ENCODE peak calls at places on chromosomes 3 and 15, in seven cellular contexts. R is sigmoid colon, M is MM.1S, O is colonic mucosa, D is cardiac muscle cell, K is OCI-LY7, T is K562. U is an unnamed sample.

GRCh38 chr15:60704129-60704528 is 225.2 kb upstream of the ICE2 start:
- DNase-seq in T (no peak), O (no peak), R (no peak), K (no peak), D (no peak), M (no peak), U (no peak)

GRCh38 chr3:197154-197855 is 742 bp downstream of the CHL1 start:
- DNase-seq in M (no peak), T (no peak), O (peak; percentile 19), R (peak; percentile 66), D (no peak), K (no peak), U (no peak)

GRCh38 chr3:102687851-102688555 is 253.2 kb downstream of the ZPLD1 start:
- DNase-seq in O (no peak), K (no peak), T (no peak), M (no peak), R (no peak), D (no peak), U (no peak)

GRCh38 chr15:69805248-69805953 is 292.3 kb downstream of the TLE3 start:
- DNase-seq in M (no peak), D (no peak), T (no peak), R (no peak), O (no peak), K (no peak), U (no peak)

GRCh38 chr15:77386626-77387025 is 33.3 kb downstream of the PEAK1 start:
- DNase-seq in R (no peak), D (no peak), T (no peak), K (no peak), O (no peak), M (no peak), U (no peak)

GRCh38 chr3:16316396-16316795 is 51.4 kb downstream of the OXNAD1 start:
- DNase-seq in M (no peak), O (no peak), R (no peak), K (no peak), T (no peak), D (no peak), U (no peak)

GRCh38 chr15:49122541-49123062 is 32.8 kb downstream of the COPS2 start:
- DNase-seq in O (no peak), D (no peak), M (no peak), K (no peak), T (no peak), R (no peak), U (no peak)

GRCh38 chr3:122679467-122680291 is 960 bp upstream of the PARP14 start:
- DNase-seq in R (peak; percentile 70), T (peak; percentile 50), K (peak; percentile 21), O (peak; percentile 53), M (peak; percentile 19), D (peak; percentile 25), U (no peak)

DNA sequence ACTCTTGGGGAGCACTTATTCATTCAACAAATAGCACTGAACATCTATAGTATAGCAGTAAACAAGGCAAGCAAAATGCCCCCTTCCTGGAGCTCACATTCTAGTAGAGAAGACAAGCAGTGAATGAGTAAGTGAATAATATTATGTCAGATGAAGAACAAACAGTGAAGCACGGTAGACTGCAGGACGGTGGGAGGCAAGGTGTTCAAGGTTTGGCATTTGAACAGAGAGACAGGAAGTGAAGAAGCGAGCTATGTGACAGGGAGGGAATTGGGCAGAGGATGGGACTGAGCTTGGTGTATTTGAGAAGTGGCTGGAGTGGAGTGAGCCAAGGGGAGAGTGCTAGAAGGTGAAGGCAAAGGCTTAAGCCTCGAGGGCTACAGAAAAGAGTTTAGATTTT is 1.4 kb downstream of the CRELD1 start:
- DNase-seq in T (no peak), O (no peak), D (no peak), K (no peak), M (no peak), R (no peak), U (no peak)
- H3K4me3 ChIP-seq in T (peak overlapping the region; percentile 57), O (peak overlapping the region; percentile 84), D (no peak overlapping the region), K (peak overlapping the region; percentile 71), M (no peak overlapping the region), R (peak overlapping the region; percentile 57), U (no peak overlapping the region)

DNA sequence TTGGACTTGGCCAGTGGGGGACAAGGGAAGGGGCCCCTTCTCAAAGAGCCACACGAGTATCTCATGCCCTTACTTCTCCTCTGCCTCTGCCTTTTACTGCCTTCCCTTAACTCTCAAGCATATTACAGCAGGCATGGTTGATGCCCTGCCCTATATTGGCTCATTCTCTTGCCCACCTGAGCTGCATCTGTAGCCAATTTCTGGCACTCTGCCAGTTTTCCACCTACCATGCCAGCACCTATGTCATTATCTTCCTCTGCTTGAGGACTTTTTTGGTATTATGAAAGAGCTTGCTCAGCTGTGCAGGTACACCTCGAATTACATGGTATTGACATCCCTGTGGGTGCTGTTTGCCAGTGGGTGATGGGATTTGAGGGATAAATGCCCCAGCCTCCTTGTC is 181.8 kb downstream of the OXSM start:
- DNase-seq in K (no peak), M (no peak), R (no peak), D (no peak), T (no peak), O (no peak), U (no peak)
- TF ChIP-seq CTCF in K (no peak), M (no peak), R (no peak), D (no peak), T (no peak), O (no peak), U (no peak)

DNA sequence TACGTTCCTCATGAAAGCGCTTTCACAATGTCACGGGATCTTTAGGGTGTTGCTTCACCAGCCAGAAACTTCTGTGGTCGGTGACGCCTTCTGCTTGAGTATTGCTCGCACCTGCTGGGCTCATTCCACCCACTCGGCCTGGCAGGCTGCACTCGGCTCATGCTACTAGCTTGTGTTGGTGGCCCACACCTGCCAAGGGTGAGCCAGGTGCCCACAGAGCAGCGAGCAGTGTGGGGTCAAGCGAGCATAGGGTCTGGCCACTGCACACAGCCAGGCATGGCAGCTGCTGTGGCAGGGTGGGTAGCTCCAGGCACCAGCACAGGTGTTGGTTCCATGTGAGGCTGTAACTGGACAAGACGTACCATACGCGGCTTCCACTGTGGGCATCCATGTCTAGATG is 202.9 kb upstream of the CADM2 start:
- DNase-seq in O (no peak), T (no peak), K (no peak), M (no peak), R (no peak), D (no peak), U (no peak)
- H3K36me3 ChIP-seq in O (no peaks in the 10 kb centered on the region), T (no peaks in the 10 kb centered on the region), K (no peaks in the 10 kb centered on the region), M (no peaks in the 10 kb centered on the region), R (no peaks in the 10 kb centered on the region), D (no peaks in the 10 kb centered on the region), U (no peaks in the 10 kb centered on the region)

DNA sequence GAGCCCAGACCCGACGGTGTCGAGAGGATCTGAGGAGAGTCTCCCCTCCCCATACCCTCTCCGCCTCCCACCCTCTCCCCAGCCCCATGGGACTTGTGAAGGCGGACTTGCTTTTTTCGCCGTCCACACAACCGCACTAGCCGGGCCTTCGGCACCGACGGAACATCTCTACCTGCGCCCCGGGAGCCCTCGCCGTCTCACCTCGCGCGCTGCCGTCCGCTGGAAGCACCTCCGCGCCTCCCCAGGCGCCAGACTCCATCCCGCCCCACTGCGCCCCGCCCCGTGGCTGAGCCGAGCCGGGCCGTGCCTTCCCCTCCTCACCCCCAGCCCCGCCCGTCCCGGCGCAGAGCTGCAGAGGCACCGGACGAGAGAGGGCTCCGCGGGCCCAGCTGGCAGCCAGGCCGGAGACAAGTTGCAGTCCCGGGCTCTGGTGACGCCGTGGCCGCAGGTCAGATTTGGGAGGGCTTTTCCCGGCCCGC is at the start of the genes DUOX1 and DUOXA1:
- DNase-seq in O (peak; percentile 67), K (no peak), D (no peak), M (peak; percentile 9), R (no peak), T (peak; percentile 64), U (no peak)
- H3K4me3 ChIP-seq in O (peak within 1 kb of the TSS; percentile 22), K (no peak within 1 kb of the TSS), D (peak within 1 kb of the TSS; percentile 25), M (no peak within 1 kb of the TSS), R (peak within 1 kb of the TSS; percentile 24), T (no peak within 1 kb of the TSS), U (no peak within 1 kb of the TSS)

GRCh38 chr3:196326936-196327335 is 8.9 kb upstream of the DYNLT2B start:
- DNase-seq in D (no peak), K (no peak), T (no peak), M (no peak), O (no peak), R (no peak), U (no peak)

GRCh38 chr3:196320110-196320509 is 2.1 kb upstream of the DYNLT2B start:
- DNase-seq in O (no peak), M (no peak), K (no peak), T (no peak), D (no peak), R (no peak), U (no peak)

GRCh38 chr3:196321162-196321561 is 3.1 kb upstream of the DYNLT2B start:
- DNase-seq in M (no peak), D (no peak), T (no peak), K (no peak), R (no peak), O (no peak), U (no peak)

GRCh38 chr3:196323016-196323415 is 5.0 kb upstream of the DYNLT2B start:
- DNase-seq in O (no peak), T (no peak), R (no peak), D (no peak), K (no peak), M (no peak), U (no peak)

GRCh38 chr3:196323723-196324122 is 5.7 kb upstream of the DYNLT2B start:
- DNase-seq in D (peak; percentile 54), R (no peak), T (no peak), O (no peak), M (no peak), K (no peak), U (no peak)
- TF ChIP-seq CTCF in D (peak; percentile 41), R (no peak), T (peak; percentile 37), O (no peak), M (no peak), K (no peak), U (no peak)

GRCh38 chr3:186057594-186057993 is 51.3 kb downstream of the ETV5 start:
- DNase-seq in D (peak; percentile 81), K (no peak), M (no peak), T (no peak), O (no peak), R (no peak), U (peak; percentile 38)

GRCh38 chr3:186052096-186052495 is 56.8 kb downstream of the ETV5 start:
- DNase-seq in R (no peak), M (no peak), T (no peak), O (no peak), K (no peak), D (no peak), U (no peak)

GRCh38 chr3:186058225-186058624 is 50.7 kb downstream of the ETV5 start:
- DNase-seq in R (no peak), T (no peak), O (no peak), D (no peak), K (no peak), M (no peak), U (no peak)

GRCh38 chr3:186054481-186055399 is 54.1 kb downstream of the ETV5 start:
- DNase-seq in K (no peak), M (no peak), R (no peak), T (no peak), D (no peak), O (peak; percentile 19), U (no peak)

GRCh38 chr3:186053954-186054353 is 54.9 kb downstream of the ETV5 start:
- DNase-seq in K (no peak), T (no peak), R (no peak), D (no peak), M (no peak), O (no peak), U (no peak)
- H3K36me3 ChIP-seq in K (no peaks in the 10 kb centered on the region), T (peaks cover 29% of the 10 kb centered on the region), R (peaks cover 24% of the 10 kb centered on the region), D (no peaks in the 10 kb centered on the region), M (no peaks in the 10 kb centered on the region), O (no peaks in the 10 kb centered on the region), U (no peaks in the 10 kb centered on the region)